ENCODE peak calls at places on chromosomes 13 and 19, in ten cellular contexts. One of them, this sample, is unnamed.

GRCh38 chr19:3805859-3806258 is 19.7 kb upstream of the MATK start:
- DNase-seq in sigmoid colon: no peak
- DNase-seq in lower lobe of right lung: no peak
- DNase-seq in lower leg skin: no peak
- DNase-seq in NB4: no peak
- DNase-seq in heart right ventricle: no peak
- DNase-seq in BJ: no peak
- DNase-seq in Caco-2: no peak
- DNase-seq in fibroblast of lung: no peak
- DNase-seq in esophagus muscularis mucosa: no peak
- DNase-seq in this sample: no peak

GRCh38 chr19:34503546-34504272 is 22.2 kb downstream of the WTIP start:
- DNase-seq in lower leg skin: no peak
- DNase-seq in lower lobe of right lung: no peak
- DNase-seq in sigmoid colon: no peak
- DNase-seq in NB4: no peak
- DNase-seq in heart right ventricle: no peak
- DNase-seq in fibroblast of lung: no peak
- DNase-seq in Caco-2: no peak
- DNase-seq in esophagus muscularis mucosa: no peak
- DNase-seq in BJ: no peak
- DNase-seq in this sample: no peak

GRCh38 chr19:5450482-5450881 is 4.7 kb upstream of the ZNRF4 start:
- DNase-seq in sigmoid colon: no peak
- DNase-seq in NB4: no peak
- DNase-seq in lower leg skin: no peak
- DNase-seq in Caco-2: no peak
- DNase-seq in esophagus muscularis mucosa: no peak
- DNase-seq in heart right ventricle: no peak
- DNase-seq in lower lobe of right lung: no peak
- DNase-seq in fibroblast of lung: no peak
- DNase-seq in BJ: no peak
- DNase-seq in this sample: no peak

GRCh38 chr19:33813391-33814101 is 16.9 kb downstream of the KCTD15 start:
- DNase-seq in lower leg skin: no peak
- DNase-seq in sigmoid colon: peak; percentile 49
- DNase-seq in BJ: no peak
- DNase-seq in NB4: no peak
- DNase-seq in lower lobe of right lung: peak; percentile 30
- DNase-seq in esophagus muscularis mucosa: no peak
- DNase-seq in Caco-2: no peak
- DNase-seq in fibroblast of lung: no peak
- DNase-seq in heart right ventricle: no peak
- DNase-seq in this sample: no peak

GRCh38 chr13:98773053-98773452 is 20.6 kb upstream of the SLC15A1 start:
- DNase-seq in lower leg skin: no peak
- DNase-seq in sigmoid colon: no peak
- DNase-seq in lower lobe of right lung: no peak
- DNase-seq in Caco-2: peak; percentile 33
- DNase-seq in fibroblast of lung: no peak
- DNase-seq in heart right ventricle: no peak
- DNase-seq in NB4: no peak
- DNase-seq in BJ: no peak
- DNase-seq in esophagus muscularis mucosa: no peak
- DNase-seq in this sample: no peak

GRCh38 chr19:18538115-18538514 is 5.3 kb downstream of the FKBP8 start:
- DNase-seq in esophagus muscularis mucosa: no peak
- DNase-seq in fibroblast of lung: no peak
- DNase-seq in BJ: no peak
- DNase-seq in Caco-2: no peak
- DNase-seq in lower lobe of right lung: no peak
- DNase-seq in NB4: no peak
- DNase-seq in sigmoid colon: no peak
- DNase-seq in heart right ventricle: no peak
- DNase-seq in lower leg skin: no peak
- DNase-seq in this sample: no peak

GRCh38 chr13:29883941-29884518 is 33.6 kb upstream of the UBL3 start:
- DNase-seq in Caco-2: no peak
- DNase-seq in BJ: no peak
- DNase-seq in esophagus muscularis mucosa: peak; percentile 37
- DNase-seq in fibroblast of lung: peak; percentile 52
- DNase-seq in lower leg skin: no peak
- DNase-seq in NB4: no peak
- DNase-seq in heart right ventricle: no peak
- DNase-seq in lower lobe of right lung: no peak
- DNase-seq in sigmoid colon: no peak
- DNase-seq in this sample: no peak

GRCh38 chr19:20078696-20079095 is 896 bp downstream of the ZNF90 start:
- DNase-seq in heart right ventricle: no peak
- DNase-seq in sigmoid colon: peak; percentile 67
- DNase-seq in Caco-2: peak; percentile 5
- DNase-seq in BJ: no peak
- DNase-seq in esophagus muscularis mucosa: no peak
- DNase-seq in NB4: peak; percentile 70
- DNase-seq in lower lobe of right lung: peak; percentile 49
- DNase-seq in fibroblast of lung: peak; percentile 31
- DNase-seq in lower leg skin: no peak
- DNase-seq in this sample: peak; percentile 43

GRCh38 chr19:21221653-21222052 is 79.8 kb downstream of the ZNF431 start:
- DNase-seq in lower leg skin: no peak
- DNase-seq in BJ: no peak
- DNase-seq in sigmoid colon: no peak
- DNase-seq in Caco-2: no peak
- DNase-seq in fibroblast of lung: peak; percentile 26
- DNase-seq in NB4: no peak
- DNase-seq in esophagus muscularis mucosa: no peak
- DNase-seq in lower lobe of right lung: no peak
- DNase-seq in heart right ventricle: no peak
- DNase-seq in this sample: no peak

GRCh38 chr13:86788624-86789023 is 882.5 kb upstream of the SLITRK5 start:
- DNase-seq in lower leg skin: no peak
- DNase-seq in fibroblast of lung: no peak
- DNase-seq in NB4: no peak
- DNase-seq in esophagus muscularis mucosa: no peak
- DNase-seq in lower lobe of right lung: no peak
- DNase-seq in Caco-2: no peak
- DNase-seq in sigmoid colon: no peak
- DNase-seq in heart right ventricle: no peak
- DNase-seq in BJ: no peak
- DNase-seq in this sample: no peak

GRCh38 chr19:43524922-43525835 is 1.8 kb downstream of the ETHE1 start:
- DNase-seq in esophagus muscularis mucosa: no peak
- DNase-seq in lower lobe of right lung: peak; percentile 76
- DNase-seq in sigmoid colon: peak; percentile 75
- DNase-seq in lower leg skin: peak; percentile 69
- DNase-seq in fibroblast of lung: peak; percentile 41
- DNase-seq in NB4: peak; percentile 89
- DNase-seq in heart right ventricle: peak; percentile 43
- DNase-seq in BJ: no peak
- DNase-seq in Caco-2: peak; percentile 75
- DNase-seq in this sample: peak; percentile 90

GRCh38 chr13:91955546-91956355 is 557.3 kb downstream of the GPC5 start:
- DNase-seq in sigmoid colon: no peak
- DNase-seq in fibroblast of lung: no peak
- DNase-seq in lower lobe of right lung: peak; percentile 10
- DNase-seq in lower leg skin: no peak
- DNase-seq in esophagus muscularis mucosa: no peak
- DNase-seq in heart right ventricle: no peak
- DNase-seq in Caco-2: no peak
- DNase-seq in NB4: no peak
- DNase-seq in BJ: no peak
- DNase-seq in this sample: no peak

GRCh38 chr13:28753208-28753892 is 34.6 kb upstream of the SLC46A3 start:
- DNase-seq in fibroblast of lung: peak; percentile 86
- DNase-seq in lower leg skin: peak; percentile 54
- DNase-seq in Caco-2: peak; percentile 71
- DNase-seq in lower lobe of right lung: peak; percentile 63
- DNase-seq in heart right ventricle: peak; percentile 21
- DNase-seq in NB4: peak; percentile 57
- DNase-seq in esophagus muscularis mucosa: peak; percentile 78
- DNase-seq in sigmoid colon: peak; percentile 76
- DNase-seq in BJ: peak; percentile 77
- DNase-seq in this sample: peak; percentile 93

GRCh38 chr19:29878973-29879654 is 62.9 kb upstream of the URI1 start:
- DNase-seq in Caco-2: peak; percentile 83
- DNase-seq in NB4: peak; percentile 43
- DNase-seq in sigmoid colon: no peak
- DNase-seq in heart right ventricle: no peak
- DNase-seq in lower leg skin: peak; percentile 77
- DNase-seq in fibroblast of lung: peak; percentile 21
- DNase-seq in esophagus muscularis mucosa: no peak
- DNase-seq in lower lobe of right lung: no peak
- DNase-seq in BJ: peak; percentile 9
- DNase-seq in this sample: peak; percentile 30

GRCh38 chr19:46862974-46863632 is 2.3 kb downstream of the ARHGAP35 start:
- DNase-seq in BJ: no peak
- DNase-seq in NB4: peak; percentile 86
- DNase-seq in esophagus muscularis mucosa: no peak
- DNase-seq in sigmoid colon: peak; percentile 40
- DNase-seq in Caco-2: no peak
- DNase-seq in fibroblast of lung: no peak
- DNase-seq in heart right ventricle: no peak
- DNase-seq in lower leg skin: no peak
- DNase-seq in lower lobe of right lung: no peak
- DNase-seq in this sample: no peak

DNA sequence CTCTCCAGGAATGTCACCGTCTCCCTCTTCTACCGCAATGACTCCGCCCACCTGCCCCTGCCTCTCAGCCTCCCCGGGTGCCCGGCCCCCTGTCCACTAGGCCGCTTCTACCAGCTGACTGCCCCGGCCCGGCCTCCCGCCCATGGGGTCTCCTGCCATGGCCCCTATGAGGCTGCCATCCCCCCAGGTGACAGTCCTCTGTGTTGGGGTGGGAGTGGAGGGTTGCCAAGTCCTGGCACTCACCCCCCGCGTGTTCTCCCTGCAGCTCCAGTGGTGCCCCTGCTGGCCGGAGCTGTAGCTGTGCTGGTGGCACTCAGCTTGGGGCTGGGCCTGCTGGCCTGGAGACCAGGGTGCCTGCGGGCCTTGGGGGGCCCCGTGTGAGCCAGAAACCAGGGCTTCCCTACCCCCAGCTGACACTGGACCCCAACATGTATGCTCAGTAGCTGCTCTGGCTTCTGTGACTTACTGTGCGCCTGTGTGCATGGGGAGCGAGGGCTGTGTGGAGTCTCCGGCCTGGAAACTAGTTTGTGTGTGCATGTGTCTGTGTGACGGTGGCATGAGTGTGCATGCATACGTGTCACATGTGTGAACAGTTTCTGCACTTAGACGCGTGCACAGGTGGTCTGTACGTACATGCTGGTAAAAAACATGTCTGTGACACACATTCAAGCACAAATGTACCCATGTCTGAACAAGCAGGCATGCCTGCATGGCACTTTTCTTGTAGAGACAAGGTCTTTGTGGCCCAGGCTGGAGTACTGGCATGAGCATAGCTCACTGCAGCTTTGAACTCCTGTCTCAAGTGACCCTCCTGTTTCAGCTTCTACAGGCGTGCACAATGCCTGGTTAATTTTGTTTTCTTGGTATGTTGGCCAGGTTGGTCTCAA is 4.8 kb downstream of the ACP4 start:
- DNase-seq in esophagus muscularis mucosa: no peak
- DNase-seq in NB4: peak; percentile 80
- DNase-seq in lower leg skin: no peak
- DNase-seq in fibroblast of lung: no peak
- DNase-seq in BJ: no peak
- DNase-seq in sigmoid colon: no peak
- DNase-seq in lower lobe of right lung: no peak
- DNase-seq in Caco-2: peak; percentile 58
- DNase-seq in heart right ventricle: no peak
- DNase-seq in this sample: peak; percentile 32
- TF ChIP-seq CTCF in esophagus muscularis mucosa: no peak
- TF ChIP-seq CTCF in NB4: peak; percentile 28
- TF ChIP-seq CTCF in lower leg skin: no peak
- TF ChIP-seq CTCF in fibroblast of lung: no peak
- TF ChIP-seq CTCF in BJ: peak; percentile 26
- TF ChIP-seq CTCF in sigmoid colon: no peak
- TF ChIP-seq CTCF in lower lobe of right lung: no peak
- TF ChIP-seq CTCF in Caco-2: peak; percentile 40
- TF ChIP-seq CTCF in heart right ventricle: no peak
- TF ChIP-seq CTCF in this sample: peak; percentile 20

GRCh38 chr19:53882391-53883050 is 524 bp downstream of the PRKCG start:
- DNase-seq in esophagus muscularis mucosa: no peak
- DNase-seq in sigmoid colon: no peak
- DNase-seq in heart right ventricle: no peak
- DNase-seq in lower lobe of right lung: no peak
- DNase-seq in fibroblast of lung: no peak
- DNase-seq in BJ: no peak
- DNase-seq in NB4: no peak
- DNase-seq in Caco-2: no peak
- DNase-seq in lower leg skin: no peak
- DNase-seq in this sample: no peak
- H3K4me3 ChIP-seq in esophagus muscularis mucosa: peak overlapping the region; percentile 51
- H3K4me3 ChIP-seq in sigmoid colon: peak overlapping the region; percentile 36
- H3K4me3 ChIP-seq in heart right ventricle: peak overlapping the region; percentile 49
- H3K4me3 ChIP-seq in lower lobe of right lung: peak overlapping the region; percentile 45
- H3K4me3 ChIP-seq in fibroblast of lung: no peak overlapping the region
- H3K4me3 ChIP-seq in BJ: peak overlapping the region; percentile 30
- H3K4me3 ChIP-seq in NB4: no peak overlapping the region
- H3K4me3 ChIP-seq in Caco-2: peak overlapping the region; percentile 44
- H3K4me3 ChIP-seq in lower leg skin: no peak overlapping the region
- H3K4me3 ChIP-seq in this sample: no peak overlapping the region

DNA sequence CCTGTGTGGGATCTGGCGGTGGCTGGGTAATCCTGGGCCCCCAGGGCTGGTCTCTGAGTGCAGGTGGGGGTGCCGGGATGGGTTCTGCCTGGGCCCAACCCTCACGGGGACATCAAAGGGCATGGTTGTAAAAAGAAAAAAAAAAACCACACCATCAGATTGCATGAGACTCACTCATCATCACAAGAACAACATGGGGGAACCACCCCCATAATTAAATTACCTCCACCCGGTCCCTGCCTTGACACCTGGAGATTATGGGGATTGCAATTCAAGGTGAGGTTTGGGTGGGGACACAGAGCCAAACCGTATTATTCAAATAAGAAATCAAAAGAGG is 14.3 kb downstream of the C1QTNF9 start:
- DNase-seq in esophagus muscularis mucosa: peak; percentile 37
- DNase-seq in heart right ventricle: no peak
- DNase-seq in Caco-2: no peak
- DNase-seq in sigmoid colon: no peak
- DNase-seq in BJ: no peak
- DNase-seq in fibroblast of lung: no peak
- DNase-seq in lower lobe of right lung: no peak
- DNase-seq in NB4: no peak
- DNase-seq in lower leg skin: no peak
- DNase-seq in this sample: no peak
- TF ChIP-seq CTCF in esophagus muscularis mucosa: no peak
- TF ChIP-seq CTCF in heart right ventricle: no peak
- TF ChIP-seq CTCF in Caco-2: no peak
- TF ChIP-seq CTCF in sigmoid colon: no peak
- TF ChIP-seq CTCF in BJ: no peak
- TF ChIP-seq CTCF in fibroblast of lung: no peak
- TF ChIP-seq CTCF in lower lobe of right lung: no peak
- TF ChIP-seq CTCF in NB4: no peak
- TF ChIP-seq CTCF in lower leg skin: no peak
- TF ChIP-seq CTCF in this sample: no peak

DNA sequence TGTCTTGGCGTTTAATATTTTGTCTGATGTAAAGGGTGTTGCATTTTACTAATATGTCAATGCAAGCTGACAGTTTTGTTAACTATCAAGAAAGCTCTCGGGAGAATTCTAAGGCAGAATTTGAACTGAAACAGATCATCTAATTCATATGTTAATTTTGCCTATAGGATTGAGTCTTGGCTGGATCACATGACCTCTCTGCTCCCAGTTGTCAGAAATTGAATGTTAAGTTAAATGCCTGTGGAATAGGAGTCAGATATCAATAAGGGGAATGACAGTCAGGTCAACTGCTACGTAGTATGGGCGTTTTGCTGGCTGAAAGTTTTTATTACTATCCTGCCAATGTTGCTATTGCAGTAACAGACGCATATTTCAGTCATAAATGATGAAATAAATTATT is 358.5 kb downstream of the MYO16 start:
- DNase-seq in lower lobe of right lung: no peak
- DNase-seq in NB4: no peak
- DNase-seq in fibroblast of lung: no peak
- DNase-seq in sigmoid colon: no peak
- DNase-seq in BJ: no peak
- DNase-seq in heart right ventricle: no peak
- DNase-seq in Caco-2: no peak
- DNase-seq in esophagus muscularis mucosa: no peak
- DNase-seq in lower leg skin: no peak
- DNase-seq in this sample: no peak
- H3K4me3 ChIP-seq in lower lobe of right lung: no peak overlapping the region
- H3K4me3 ChIP-seq in NB4: no peak overlapping the region
- H3K4me3 ChIP-seq in fibroblast of lung: no peak overlapping the region
- H3K4me3 ChIP-seq in sigmoid colon: no peak overlapping the region
- H3K4me3 ChIP-seq in BJ: no peak overlapping the region
- H3K4me3 ChIP-seq in heart right ventricle: no peak overlapping the region
- H3K4me3 ChIP-seq in Caco-2: no peak overlapping the region
- H3K4me3 ChIP-seq in esophagus muscularis mucosa: no peak overlapping the region
- H3K4me3 ChIP-seq in lower leg skin: no peak overlapping the region
- H3K4me3 ChIP-seq in this sample: no peak overlapping the region